ENCODE peak calls at places on chromosomes 16 and 17, in seven cellular contexts. One of them, this sample, is unnamed.

GRCh38 chr16:55436587-55436986 is 42.4 kb upstream of the MMP2 start:
- DNase-seq in CD8-positive, alpha-beta memory T cell: no peak
- DNase-seq in aorta: no peak
- DNase-seq in adrenal gland: no peak
- DNase-seq in IMR-90: no peak
- DNase-seq in MM.1S: no peak
- DNase-seq in stomach: no peak
- DNase-seq in this sample: no peak

GRCh38 chr16:77585379-77585778 is 136.9 kb upstream of the NUDT7 start:
- DNase-seq in CD8-positive, alpha-beta memory T cell: no peak
- DNase-seq in aorta: no peak
- DNase-seq in adrenal gland: peak; percentile 19
- DNase-seq in IMR-90: peak; percentile 41
- DNase-seq in MM.1S: no peak
- DNase-seq in stomach: no peak
- DNase-seq in this sample: no peak

GRCh38 chr17:27929990-27930389 is 36.8 kb upstream of the LYRM9 start:
- DNase-seq in CD8-positive, alpha-beta memory T cell: no peak
- DNase-seq in aorta: no peak
- DNase-seq in adrenal gland: no peak
- DNase-seq in IMR-90: peak; percentile 62
- DNase-seq in MM.1S: no peak
- DNase-seq in stomach: no peak
- DNase-seq in this sample: no peak

GRCh38 chr17:62718420-62718819 is 89.7 kb downstream of the MARCHF10 start:
- DNase-seq in CD8-positive, alpha-beta memory T cell: no peak
- DNase-seq in aorta: no peak
- DNase-seq in adrenal gland: no peak
- DNase-seq in IMR-90: peak; percentile 61
- DNase-seq in MM.1S: no peak
- DNase-seq in stomach: no peak
- DNase-seq in this sample: no peak

GRCh38 chr17:55567240-55568216 is 56.3 kb upstream of the SMIM36 start:
- DNase-seq in CD8-positive, alpha-beta memory T cell: no peak
- DNase-seq in aorta: peak; percentile 56
- DNase-seq in adrenal gland: peak; percentile 46
- DNase-seq in IMR-90: no peak
- DNase-seq in MM.1S: no peak
- DNase-seq in stomach: no peak
- DNase-seq in this sample: no peak

GRCh38 chr17:177155-177554 is 4.3 kb downstream of the DOC2B start:
- DNase-seq in CD8-positive, alpha-beta memory T cell: no peak
- DNase-seq in aorta: no peak
- DNase-seq in adrenal gland: no peak
- DNase-seq in IMR-90: no peak
- DNase-seq in MM.1S: no peak
- DNase-seq in stomach: no peak
- DNase-seq in this sample: no peak

GRCh38 chr17:37884516-37884915 is 39.7 kb upstream of the TBC1D3K start:
- DNase-seq in CD8-positive, alpha-beta memory T cell: no peak
- DNase-seq in aorta: no peak
- DNase-seq in adrenal gland: no peak
- DNase-seq in IMR-90: no peak
- DNase-seq in MM.1S: peak; percentile 80
- DNase-seq in stomach: no peak
- DNase-seq in this sample: no peak

GRCh38 chr17:76557368-76558209 is 17.7 kb downstream of the PRCD start:
- DNase-seq in CD8-positive, alpha-beta memory T cell: peak; percentile 96
- DNase-seq in aorta: peak; percentile 97
- DNase-seq in adrenal gland: peak; percentile 97
- DNase-seq in IMR-90: peak; percentile 96
- DNase-seq in MM.1S: peak; percentile 97
- DNase-seq in stomach: peak; percentile 95
- DNase-seq in this sample: peak; percentile 96

GRCh38 chr17:47905221-47905733 is 9.2 kb downstream of the SP2 start:
- DNase-seq in CD8-positive, alpha-beta memory T cell: peak; percentile 19
- DNase-seq in aorta: peak; percentile 91
- DNase-seq in adrenal gland: peak; percentile 62
- DNase-seq in IMR-90: peak; percentile 78
- DNase-seq in MM.1S: no peak
- DNase-seq in stomach: peak; percentile 63
- DNase-seq in this sample: peak; percentile 63

GRCh38 chr16:19718624-19718965 is 524 bp downstream of the IQCK start:
- DNase-seq in CD8-positive, alpha-beta memory T cell: no peak
- DNase-seq in aorta: no peak
- DNase-seq in adrenal gland: no peak
- DNase-seq in IMR-90: peak; percentile 9
- DNase-seq in MM.1S: no peak
- DNase-seq in stomach: no peak
- DNase-seq in this sample: no peak

GRCh38 chr16:82248677-82249076 is 78.7 kb upstream of the MPHOSPH6 start:
- DNase-seq in CD8-positive, alpha-beta memory T cell: no peak
- DNase-seq in aorta: no peak
- DNase-seq in adrenal gland: no peak
- DNase-seq in IMR-90: no peak
- DNase-seq in MM.1S: no peak
- DNase-seq in stomach: peak; percentile 69
- DNase-seq in this sample: no peak

GRCh38 chr16:55754056-55754455 is 78.8 kb downstream of the CES1 start:
- DNase-seq in CD8-positive, alpha-beta memory T cell: no peak
- DNase-seq in aorta: no peak
- DNase-seq in adrenal gland: no peak
- DNase-seq in IMR-90: no peak
- DNase-seq in MM.1S: no peak
- DNase-seq in stomach: no peak
- DNase-seq in this sample: no peak

GRCh38 chr17:8285270-8286181 is 2.9 kb upstream of the RANGRF start:
- DNase-seq in CD8-positive, alpha-beta memory T cell: no peak
- DNase-seq in aorta: no peak
- DNase-seq in adrenal gland: no peak
- DNase-seq in IMR-90: no peak
- DNase-seq in MM.1S: no peak
- DNase-seq in stomach: peak; percentile 80
- DNase-seq in this sample: no peak

GRCh38 chr17:60934723-60935122 is 257.1 kb downstream of the BCAS3 start:
- DNase-seq in CD8-positive, alpha-beta memory T cell: no peak
- DNase-seq in aorta: no peak
- DNase-seq in adrenal gland: no peak
- DNase-seq in IMR-90: no peak
- DNase-seq in MM.1S: no peak
- DNase-seq in stomach: no peak
- DNase-seq in this sample: no peak

GRCh38 chr17:1008008-1008761 is 11.3 kb downstream of the TIMM22 start:
- DNase-seq in CD8-positive, alpha-beta memory T cell: no peak
- DNase-seq in aorta: peak; percentile 74
- DNase-seq in adrenal gland: no peak
- DNase-seq in IMR-90: no peak
- DNase-seq in MM.1S: no peak
- DNase-seq in stomach: no peak
- DNase-seq in this sample: no peak

GRCh38 chr16:87688876-87689815 is 76.6 kb downstream of the KLHDC4 start:
- DNase-seq in CD8-positive, alpha-beta memory T cell: no peak
- DNase-seq in aorta: no peak
- DNase-seq in adrenal gland: no peak
- DNase-seq in IMR-90: no peak
- DNase-seq in MM.1S: no peak
- DNase-seq in stomach: no peak
- DNase-seq in this sample: no peak

GRCh38 chr17:78872486-78872885 is 30.5 kb downstream of the CEP295NL start:
- DNase-seq in CD8-positive, alpha-beta memory T cell: no peak
- DNase-seq in aorta: no peak
- DNase-seq in adrenal gland: no peak
- DNase-seq in IMR-90: no peak
- DNase-seq in MM.1S: no peak
- DNase-seq in stomach: no peak
- DNase-seq in this sample: no peak

GRCh38 chr16:66204761-66205160 is 161.7 kb upstream of the CDH5 start:
- DNase-seq in CD8-positive, alpha-beta memory T cell: no peak
- DNase-seq in aorta: no peak
- DNase-seq in adrenal gland: no peak
- DNase-seq in IMR-90: no peak
- DNase-seq in MM.1S: no peak
- DNase-seq in stomach: no peak
- DNase-seq in this sample: no peak

GRCh38 chr17:77497578-77497934 is 356.8 kb downstream of the SEC14L1 start:
- DNase-seq in CD8-positive, alpha-beta memory T cell: no peak
- DNase-seq in aorta: no peak
- DNase-seq in adrenal gland: no peak
- DNase-seq in IMR-90: no peak
- DNase-seq in MM.1S: no peak
- DNase-seq in stomach: no peak
- DNase-seq in this sample: no peak

GRCh38 chr17:71963341-71963740 is 157.5 kb upstream of the SOX9 start:
- DNase-seq in CD8-positive, alpha-beta memory T cell: no peak
- DNase-seq in aorta: no peak
- DNase-seq in adrenal gland: no peak
- DNase-seq in IMR-90: no peak
- DNase-seq in MM.1S: no peak
- DNase-seq in stomach: no peak
- DNase-seq in this sample: no peak

GRCh38 chr17:61254894-61255293 is 144.7 kb upstream of the TBX2 start:
- DNase-seq in CD8-positive, alpha-beta memory T cell: no peak
- DNase-seq in aorta: no peak
- DNase-seq in adrenal gland: no peak
- DNase-seq in IMR-90: no peak
- DNase-seq in MM.1S: no peak
- DNase-seq in stomach: no peak
- DNase-seq in this sample: no peak

GRCh38 chr16:75695708-75696107 is 5.6 kb downstream of the DUXB start:
- DNase-seq in CD8-positive, alpha-beta memory T cell: no peak
- DNase-seq in aorta: no peak
- DNase-seq in adrenal gland: no peak
- DNase-seq in IMR-90: no peak
- DNase-seq in MM.1S: no peak
- DNase-seq in stomach: no peak
- DNase-seq in this sample: no peak

GRCh38 chr16:5064915-5065314 is 841 bp downstream of the C16orf89 start:
- DNase-seq in CD8-positive, alpha-beta memory T cell: no peak
- DNase-seq in aorta: no peak
- DNase-seq in adrenal gland: no peak
- DNase-seq in IMR-90: peak; percentile 24
- DNase-seq in MM.1S: no peak
- DNase-seq in stomach: peak; percentile 82
- DNase-seq in this sample: peak; percentile 87

GRCh38 chr17:77366206-77366557 is 225.4 kb downstream of the SEC14L1 start:
- DNase-seq in CD8-positive, alpha-beta memory T cell: peak; percentile 7
- DNase-seq in aorta: no peak
- DNase-seq in adrenal gland: no peak
- DNase-seq in IMR-90: peak; percentile 46
- DNase-seq in MM.1S: no peak
- DNase-seq in stomach: no peak
- DNase-seq in this sample: no peak

GRCh38 chr16:1537763-1538289 is 4.4 kb downstream of the TMEM204 start:
- DNase-seq in CD8-positive, alpha-beta memory T cell: peak; percentile 55
- DNase-seq in aorta: no peak
- DNase-seq in adrenal gland: no peak
- DNase-seq in IMR-90: no peak
- DNase-seq in MM.1S: no peak
- DNase-seq in stomach: no peak
- DNase-seq in this sample: no peak

DNA sequence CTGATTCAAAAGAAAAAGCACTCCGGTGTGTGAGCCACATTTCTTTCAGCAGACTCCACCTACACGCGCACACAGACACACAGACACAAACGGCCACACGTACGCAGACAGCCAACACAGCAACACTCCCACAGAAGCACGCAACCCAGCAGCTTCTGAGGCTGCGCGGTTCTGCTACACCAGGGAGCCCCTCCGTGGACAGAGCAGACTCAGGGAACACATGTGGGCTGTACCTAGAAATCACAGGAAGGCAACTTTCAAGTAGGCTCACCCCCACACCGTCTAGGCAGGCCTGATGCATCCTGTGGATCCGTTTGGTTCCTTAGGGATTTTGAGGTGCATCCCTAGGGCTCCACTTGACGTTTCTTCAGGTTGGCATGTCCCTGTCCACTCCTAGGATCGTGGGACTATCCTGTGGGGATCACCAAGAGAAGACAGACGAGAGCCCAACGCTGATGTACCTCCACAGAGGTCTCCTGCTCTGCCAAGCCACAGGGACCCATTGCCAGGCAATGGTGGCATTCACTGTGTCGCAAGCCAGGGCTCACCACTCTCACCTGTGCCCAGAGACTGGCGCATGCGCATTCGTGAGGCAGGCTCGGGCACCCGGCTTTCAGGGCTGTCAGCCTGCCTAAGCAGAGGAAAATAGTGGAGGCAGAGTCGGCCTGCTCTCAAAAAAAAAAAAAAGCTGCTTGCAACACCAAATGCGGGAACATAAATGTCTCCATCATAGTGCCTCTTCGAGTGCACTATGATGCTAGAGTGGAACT is 2333.3 kb downstream of the TP53TG3F start:
- DNase-seq in CD8-positive, alpha-beta memory T cell: no peak
- DNase-seq in aorta: no peak
- DNase-seq in adrenal gland: no peak
- DNase-seq in IMR-90: no peak
- DNase-seq in MM.1S: no peak
- DNase-seq in stomach: no peak
- DNase-seq in this sample: no peak
- H3K9me3 ChIP-seq in CD8-positive, alpha-beta memory T cell: peaks cover 5% of the 10 kb centered on the region
- H3K9me3 ChIP-seq in aorta: no peaks in the 10 kb centered on the region
- H3K9me3 ChIP-seq in adrenal gland: no peaks in the 10 kb centered on the region
- H3K9me3 ChIP-seq in IMR-90: peaks cover 47% of the 10 kb centered on the region
- H3K9me3 ChIP-seq in MM.1S: no peaks in the 10 kb centered on the region
- H3K9me3 ChIP-seq in stomach: peaks cover 63% of the 10 kb centered on the region
- H3K9me3 ChIP-seq in this sample: peaks cover 42% of the 10 kb centered on the region

GRCh38 chr17:21674242-21674731 is 18.0 kb upstream of the KCNJ18 start:
- DNase-seq in CD8-positive, alpha-beta memory T cell: no peak
- DNase-seq in aorta: no peak
- DNase-seq in adrenal gland: no peak
- DNase-seq in IMR-90: no peak
- DNase-seq in MM.1S: no peak
- DNase-seq in stomach: no peak
- DNase-seq in this sample: no peak
- H3K9me3 ChIP-seq in CD8-positive, alpha-beta memory T cell: no peaks in the 10 kb centered on the region
- H3K9me3 ChIP-seq in aorta: peaks cover 1% of the 10 kb centered on the region
- H3K9me3 ChIP-seq in adrenal gland: no peaks in the 10 kb centered on the region
- H3K9me3 ChIP-seq in IMR-90: peaks cover 53% of the 10 kb centered on the region
- H3K9me3 ChIP-seq in MM.1S: no peaks in the 10 kb centered on the region
- H3K9me3 ChIP-seq in stomach: peaks cover 9% of the 10 kb centered on the region
- H3K9me3 ChIP-seq in this sample: peaks cover 3% of the 10 kb centered on the region

GRCh38 chr17:56755310-56755709 is 78.4 kb downstream of the C17orf67 start:
- DNase-seq in CD8-positive, alpha-beta memory T cell: no peak
- DNase-seq in aorta: no peak
- DNase-seq in adrenal gland: no peak
- DNase-seq in IMR-90: no peak
- DNase-seq in MM.1S: no peak
- DNase-seq in stomach: no peak
- DNase-seq in this sample: no peak
- H3K9me3 ChIP-seq in CD8-positive, alpha-beta memory T cell: no peaks in the 10 kb centered on the region
- H3K9me3 ChIP-seq in aorta: no peaks in the 10 kb centered on the region
- H3K9me3 ChIP-seq in adrenal gland: no peaks in the 10 kb centered on the region
- H3K9me3 ChIP-seq in IMR-90: no peaks in the 10 kb centered on the region
- H3K9me3 ChIP-seq in MM.1S: no peaks in the 10 kb centered on the region
- H3K9me3 ChIP-seq in stomach: no peaks in the 10 kb centered on the region
- H3K9me3 ChIP-seq in this sample: peaks cover 1% of the 10 kb centered on the region

DNA sequence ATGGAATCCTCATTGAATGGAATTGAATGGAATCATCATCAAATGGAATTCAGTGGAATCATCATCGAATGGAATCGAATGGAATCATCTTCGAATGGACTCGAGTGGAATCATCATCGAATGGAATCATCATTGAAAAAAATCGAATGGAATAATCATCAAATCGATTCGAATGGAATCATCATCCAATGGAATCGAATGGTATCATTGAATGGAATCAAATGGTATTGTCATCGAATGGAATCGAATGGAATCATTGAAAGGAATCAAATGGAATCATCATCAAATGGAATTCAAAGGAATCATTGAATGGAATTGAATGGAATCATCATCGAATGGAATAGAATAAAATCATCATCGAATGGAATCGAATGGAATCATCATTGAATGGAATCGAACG is 619.3 kb downstream of the TP53TG3F start:
- DNase-seq in CD8-positive, alpha-beta memory T cell: no peak
- DNase-seq in aorta: no peak
- DNase-seq in adrenal gland: no peak
- DNase-seq in IMR-90: peak; percentile 65
- DNase-seq in MM.1S: no peak
- DNase-seq in stomach: no peak
- DNase-seq in this sample: no peak
- H3K9me3 ChIP-seq in CD8-positive, alpha-beta memory T cell: peaks cover 5% of the 10 kb centered on the region
- H3K9me3 ChIP-seq in aorta: peaks cover 1% of the 10 kb centered on the region
- H3K9me3 ChIP-seq in adrenal gland: no peaks in the 10 kb centered on the region
- H3K9me3 ChIP-seq in IMR-90: peaks cover 3% of the 10 kb centered on the region
- H3K9me3 ChIP-seq in MM.1S: no peaks in the 10 kb centered on the region
- H3K9me3 ChIP-seq in stomach: peaks cover 57% of the 10 kb centered on the region
- H3K9me3 ChIP-seq in this sample: no peaks in the 10 kb centered on the region

This sample was measured in lung.